ENCODE peak calls at places on chromosomes 2 and 18, in five cellular contexts. C is RKO, I is GDM1, T is suprapubic skin, F is endothelial cell. J is an unnamed sample.

GRCh38 chr2:172101008-172101706 is 1.5 kb downstream of the DLX2 start:
- DNase-seq in C (no peak), I (no peak), T (no peak), F (no peak), J (no peak)

GRCh38 chr2:27842894-27843293 is 47.3 kb downstream of the RBKS start:
- DNase-seq in C (no peak), I (no peak), T (no peak), F (no peak), J (no peak)

GRCh38 chr2:19988600-19988999 is 1.3 kb downstream of the WDR35 start:
- DNase-seq in C (peak; percentile 78), I (no peak), T (no peak), F (no peak), J (no peak)

GRCh38 chr18:58525517-58525916 is 103.4 kb downstream of the ALPK2 start:
- DNase-seq in C (peak; percentile 22), I (no peak), T (no peak), F (no peak), J (no peak)

GRCh38 chr2:8268172-8268783 is 413.6 kb upstream of the ID2 start:
- DNase-seq in C (no peak), I (no peak), T (no peak), F (no peak), J (no peak)

GRCh38 chr2:70861774-70862644 is 26.4 kb upstream of the CD207 start:
- DNase-seq in C (peak; percentile 82), I (peak; percentile 43), T (peak; percentile 86), F (peak; percentile 96), J (peak; percentile 76)

GRCh38 chr2:68918497-68918896 is 34.2 kb downstream of the GKN2 start:
- DNase-seq in C (no peak), I (no peak), T (no peak), F (no peak), J (no peak)

GRCh38 chr2:20421988-20422678 is 24.7 kb upstream of the RHOB start:
- DNase-seq in C (no peak), I (no peak), T (peak; percentile 95), F (no peak), J (peak; percentile 55)

GRCh38 chr2:20126040-20126439 is 74.6 kb upstream of the LAPTM4A start:
- DNase-seq in C (no peak), I (no peak), T (no peak), F (no peak), J (no peak)

GRCh38 chr2:222239091-222239490 is 59.7 kb downstream of the PAX3 start:
- DNase-seq in C (no peak), I (no peak), T (no peak), F (no peak), J (no peak)

GRCh38 chr18:22314001-22314400 is 103.7 kb downstream of the CTAGE1 start:
- DNase-seq in C (no peak), I (no peak), T (no peak), F (no peak), J (no peak)

GRCh38 chr18:38747153-38747552 is 1181.6 kb upstream of the CELF4 start:
- DNase-seq in C (no peak), I (no peak), T (no peak), F (no peak), J (no peak)

GRCh38 chr2:110773470-110773921 is 41.1 kb downstream of the ACOXL start:
- DNase-seq in C (no peak), I (no peak), T (no peak), F (no peak), J (no peak)

GRCh38 chr2:128394004-128394730 is 75.5 kb upstream of the HS6ST1 start:
- DNase-seq in C (no peak), I (no peak), T (no peak), F (no peak), J (no peak)

GRCh38 chr2:8285081-8285480 is 396.8 kb upstream of the ID2 start:
- DNase-seq in C (no peak), I (no peak), T (no peak), F (no peak), J (peak; percentile 7)

GRCh38 chr2:239548491-239548890 is 147.7 kb upstream of the HDAC4 start:
- DNase-seq in C (no peak), I (no peak), T (peak; percentile 37), F (no peak), J (no peak)

GRCh38 chr2:167380094-167380493 is 491.8 kb downstream of the XIRP2 start:
- DNase-seq in C (no peak), I (no peak), T (no peak), F (no peak), J (no peak)

GRCh38 chr2:108570416-108570815 is 36.1 kb downstream of the LIMS1 start:
- DNase-seq in C (no peak), I (no peak), T (no peak), F (no peak), J (no peak)

GRCh38 chr2:40041983-40042382 is 262.9 kb upstream of the THUMPD2 start:
- DNase-seq in C (no peak), I (no peak), T (no peak), F (no peak), J (no peak)

GRCh38 chr2:70574618-70575017 is 21.0 kb upstream of the TGFA start:
- DNase-seq in C (no peak), I (no peak), T (no peak), F (no peak), J (peak; percentile 42)

GRCh38 chr2:54212456-54212855 is 43.6 kb downstream of the TSPYL6 start:
- DNase-seq in C (peak; percentile 82), I (no peak), T (no peak), F (no peak), J (peak; percentile 61)